ENCODE peak calls at places on chromosomes 3 and 15, in nine cellular contexts. L is GM06990, X is tibial nerve, A is foreskin fibroblast, Q is stomach, F is heart right ventricle, B is hepatocyte, M is MCF 10A, P is GM13976. K is an unnamed sample.

GRCh38 chr3:123661973-123662372 is 77.1 kb upstream of the HACD2 start:
- DNase-seq in L (no peak), X (no peak), A (no peak), Q (no peak), F (no peak), B (no peak), M (no peak), P (no peak), K (no peak)

GRCh38 chr3:73540969-73541740 is 83.6 kb downstream of the PDZRN3 start:
- DNase-seq in L (no peak), X (no peak), A (no peak), Q (no peak), F (no peak), B (no peak), M (peak), P (no peak), K (no peak)

GRCh38 chr3:126961191-126961790 is 21.6 kb upstream of the PLXNA1 start:
- DNase-seq in L (no peak), X (peak), A (peak), Q (no peak), F (peak), B (no peak), M (peak), P (peak), K (no peak)

GRCh38 chr3:122350814-122351418 is 25.9 kb downstream of the CSTA start:
- DNase-seq in L (no peak), X (no peak), A (peak), Q (no peak), F (no peak), B (no peak), M (peak), P (no peak), K (no peak)

GRCh38 chr15:65275728-65276126 is 11.0 kb downstream of the PARP16 start:
- DNase-seq in L (no peak), X (no peak), A (no peak), Q (no peak), F (no peak), B (peak), M (no peak), P (no peak), K (no peak)

GRCh38 chr15:78243076-78243475 is 8.7 kb upstream of the ACSBG1 start:
- DNase-seq in L (no peak), X (no peak), A (no peak), Q (no peak), F (no peak), B (no peak), M (no peak), P (no peak), K (no peak)

GRCh38 chr15:95259513-95259912 is 1028.2 kb downstream of the MCTP2 start:
- DNase-seq in L (no peak), X (peak), A (peak), Q (peak), F (peak), B (peak), M (peak), P (peak), K (peak)

GRCh38 chr15:96262497-96263268 is 67.8 kb upstream of the NR2F2 start:
- DNase-seq in L (no peak), X (no peak), A (no peak), Q (no peak), F (no peak), B (no peak), M (no peak), P (no peak), K (no peak)

GRCh38 chr3:75906555-75907112 is 121.3 kb upstream of the ZNF717 start:
- DNase-seq in L (no peak), X (no peak), A (peak), Q (no peak), F (no peak), B (peak), M (no peak), P (no peak), K (peak)

GRCh38 chr15:35243758-35244157 is 158.7 kb upstream of the NANOGP8 start:
- DNase-seq in L (no peak), X (no peak), A (no peak), Q (no peak), F (no peak), B (no peak), M (no peak), P (no peak), K (no peak)

GRCh38 chr3:108936924-108937689 is 16.6 kb downstream of the GUCA1C start:
- DNase-seq in L (no peak), X (no peak), A (no peak), Q (no peak), F (no peak), B (no peak), M (no peak), P (no peak), K (no peak)

GRCh38 chr3:10992017-10992945 is at the start of gene SLC6A1:
- DNase-seq in L (no peak), X (peak), A (no peak), Q (no peak), F (peak), B (peak), M (no peak), P (no peak), K (peak)

GRCh38 chr3:101074518-101074917 is 81.3 kb upstream of the ABI3BP start:
- DNase-seq in L (no peak), X (no peak), A (no peak), Q (no peak), F (no peak), B (no peak), M (no peak), P (no peak), K (no peak)

GRCh38 chr15:41990243-41990605 is 17.9 kb upstream of the EHD4 start:
- DNase-seq in L (no peak), X (no peak), A (no peak), Q (no peak), F (no peak), B (no peak), M (no peak), P (no peak), K (no peak)

GRCh38 chr15:64004582-64004981 is 41.7 kb downstream of the DAPK2 start:
- DNase-seq in L (no peak), X (peak), A (peak), Q (peak), F (no peak), B (peak), M (peak), P (no peak), K (no peak)

GRCh38 chr3:51978143-51978502 is 3.3 kb downstream of the ABHD14A start:
- DNase-seq in L (no peak), X (no peak), A (no peak), Q (no peak), F (no peak), B (no peak), M (no peak), P (no peak), K (no peak)

GRCh38 chr15:101207867-101208288 is 44.0 kb downstream of the CHSY1 start:
- DNase-seq in L (no peak), X (peak), A (peak), Q (peak), F (no peak), B (no peak), M (peak), P (no peak), K (no peak)

GRCh38 chr3:187946031-187946691 is 200.9 kb upstream of the BCL6 start:
- DNase-seq in L (no peak), X (no peak), A (peak), Q (no peak), F (no peak), B (peak), M (no peak), P (no peak), K (no peak)

GRCh38 chr3:48826451-48826850 is 21.2 kb downstream of the PRKAR2A start:
- DNase-seq in L (no peak), X (no peak), A (peak), Q (no peak), F (no peak), B (no peak), M (no peak), P (no peak), K (no peak)

GRCh38 chr3:181105636-181106035 is 116.1 kb upstream of the DNAJC19 start:
- DNase-seq in L (no peak), X (no peak), A (no peak), Q (no peak), F (no peak), B (no peak), M (no peak), P (no peak), K (no peak)

DNA sequence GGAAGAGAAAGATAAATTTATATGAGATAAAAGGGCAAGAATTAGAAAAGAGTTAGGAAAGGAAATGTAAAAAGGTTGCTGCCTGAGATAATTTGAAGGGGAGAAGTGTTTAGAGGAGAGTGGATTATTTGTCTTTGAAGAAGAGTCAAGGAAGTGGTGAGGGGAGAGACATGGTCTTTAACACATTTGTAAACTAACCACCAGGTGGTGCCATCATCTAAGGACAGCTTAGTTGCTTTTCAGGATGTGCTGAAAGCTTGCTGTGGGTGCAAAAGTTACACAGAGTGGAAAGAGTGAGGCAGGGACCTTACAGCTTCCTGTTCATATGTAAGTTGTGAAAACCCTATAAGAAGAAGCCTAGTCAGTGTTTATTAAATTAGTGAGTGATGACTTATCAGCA is 114.1 kb upstream of the DNAJC19 start:
- DNase-seq in L (no peak), X (no peak), A (no peak), Q (no peak), F (no peak), B (peak), M (peak), P (peak), K (peak)
- TF ChIP-seq CTCF in L (peak), X (no peak), A (no peak), Q (no peak), F (no peak), B (no peak), M (peak), P (peak), K (peak)

DNA sequence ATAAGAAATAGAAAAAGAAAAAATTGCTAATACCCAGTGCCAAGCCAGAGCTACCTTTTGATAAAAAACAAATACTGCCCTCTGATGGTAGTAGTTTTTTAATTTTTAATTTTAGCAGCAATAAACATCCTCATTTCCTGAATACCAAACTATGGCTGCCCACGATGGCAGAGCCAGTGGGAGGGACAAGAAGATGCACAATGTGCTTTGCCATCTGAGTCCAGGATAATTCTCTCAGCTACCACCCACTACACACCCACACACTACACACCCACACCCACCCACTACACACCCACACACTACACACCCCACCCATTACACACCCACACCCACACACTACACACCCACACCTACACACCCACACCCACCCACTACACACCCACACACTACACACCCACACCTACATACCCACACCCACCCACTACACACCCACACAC is 17.8 kb downstream of the CEP19 start:
- DNase-seq in L (no peak), X (no peak), A (no peak), Q (no peak), F (no peak), B (no peak), M (peak), P (peak), K (no peak)
- TF ChIP-seq CTCF in L (peak), X (no peak), A (no peak), Q (no peak), F (no peak), B (peak), M (no peak), P (no peak), K (no peak)

DNA sequence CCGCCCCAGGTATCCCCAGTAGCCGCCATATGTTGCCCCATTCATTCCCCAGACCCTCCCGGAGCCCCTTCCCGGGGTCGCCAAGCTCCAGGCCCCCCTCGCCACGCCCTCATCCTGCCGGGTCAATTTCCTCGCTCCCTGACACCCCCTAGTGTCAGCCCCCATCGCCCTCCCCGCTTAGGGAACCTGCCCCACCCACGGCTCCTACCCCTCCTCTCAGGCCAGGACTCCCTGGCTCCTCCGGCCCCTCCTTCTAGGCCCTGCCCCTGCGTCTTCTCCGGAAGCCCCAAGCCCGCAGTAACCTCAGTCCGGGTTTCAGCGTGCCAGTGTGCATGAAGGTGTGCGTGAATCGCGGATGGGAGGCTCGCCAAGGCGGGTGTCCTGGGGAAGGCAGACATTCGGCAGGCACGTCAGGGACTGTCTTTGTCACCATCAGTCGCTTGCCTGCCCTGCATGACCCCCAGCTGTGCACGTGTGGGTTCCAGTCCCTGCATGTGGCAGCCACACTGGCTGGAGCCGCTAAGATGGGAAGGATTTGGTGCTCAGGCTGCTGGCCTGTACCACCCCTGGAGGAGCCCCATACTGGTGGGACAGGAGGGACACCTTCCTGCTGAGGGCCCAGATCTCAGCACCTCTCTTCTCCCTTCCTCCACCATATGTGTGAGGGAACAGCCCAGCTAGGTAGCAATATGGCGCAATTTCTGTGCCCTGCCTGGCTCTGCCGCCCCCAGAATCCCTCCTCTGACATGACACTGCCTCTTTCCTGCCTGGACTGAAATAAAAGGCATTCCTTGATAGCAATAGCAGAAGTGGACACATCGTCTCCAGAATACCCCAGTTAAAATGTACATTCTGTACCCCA is 704 bp downstream of the DISP2 start:
- DNase-seq in L (no peak), X (no peak), A (no peak), Q (no peak), F (no peak), B (no peak), M (no peak), P (peak), K (no peak)
- TF ChIP-seq CTCF in L (peak), X (no peak), A (no peak), Q (no peak), F (peak), B (peak), M (no peak), P (peak), K (no peak)

DNA sequence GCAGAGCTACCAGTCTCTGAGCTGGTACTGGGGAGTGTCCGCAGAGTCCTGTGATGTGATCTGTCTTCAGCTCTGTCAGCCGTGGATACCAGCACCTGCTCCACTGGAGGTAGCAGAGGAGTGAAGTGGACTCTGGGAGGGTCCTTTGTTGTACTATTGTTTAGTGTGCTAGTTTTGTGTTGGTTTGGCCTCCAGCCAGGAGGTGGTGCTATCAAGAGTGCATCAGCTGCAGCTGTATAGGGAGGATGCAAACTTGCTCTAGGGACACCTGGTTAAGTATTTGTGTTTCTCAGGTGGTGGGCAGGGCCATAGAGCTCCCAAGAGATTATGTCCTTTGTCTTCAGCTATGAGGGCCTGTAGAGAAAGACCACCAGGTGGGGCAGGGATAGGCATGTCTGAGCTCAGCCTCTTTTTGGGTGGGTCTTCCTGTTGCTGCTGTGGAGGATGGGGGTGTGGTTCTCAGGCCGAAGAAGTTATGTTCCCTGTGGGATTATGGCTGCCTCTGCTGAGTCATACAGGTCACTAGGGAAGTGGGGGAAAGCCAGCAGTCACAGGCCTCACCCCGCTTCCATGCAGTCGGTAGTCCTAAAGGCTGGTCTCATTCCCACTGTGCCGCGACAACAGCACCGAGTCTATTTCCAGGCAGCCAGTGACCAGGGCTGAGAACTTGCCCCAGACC is 443.2 kb upstream of the TBL1XR1 start:
- DNase-seq in L (no peak), X (no peak), A (no peak), Q (no peak), F (no peak), B (no peak), M (peak), P (no peak), K (no peak)
- TF ChIP-seq CTCF in L (no peak), X (no peak), A (no peak), Q (no peak), F (no peak), B (no peak), M (no peak), P (no peak), K (no peak)

GRCh38 chr3:3802021-3802420 is 2.8 kb downstream of the LRRN1 start:
- DNase-seq in L (no peak), X (no peak), A (no peak), Q (no peak), F (no peak), B (peak), M (no peak), P (no peak), K (peak)

GRCh38 chr3:3801510-3801841 is 2.2 kb downstream of the LRRN1 start:
- DNase-seq in L (no peak), X (no peak), A (no peak), Q (no peak), F (no peak), B (no peak), M (no peak), P (no peak), K (no peak)

GRCh38 chr3:3806092-3806491 is 6.9 kb downstream of the LRRN1 start:
- DNase-seq in L (no peak), X (no peak), A (no peak), Q (no peak), F (no peak), B (no peak), M (no peak), P (no peak), K (no peak)

GRCh38 chr3:3800685-3801509 is 1.7 kb downstream of the LRRN1 start:
- DNase-seq in L (no peak), X (no peak), A (no peak), Q (peak), F (peak), B (peak), M (no peak), P (peak), K (peak)

GRCh38 chr3:3806856-3807255 is 7.6 kb downstream of the LRRN1 start:
- DNase-seq in L (no peak), X (no peak), A (no peak), Q (no peak), F (no peak), B (no peak), M (no peak), P (no peak), K (no peak)
- TF ChIP-seq CTCF in L (no peak), X (no peak), A (no peak), Q (no peak), F (no peak), B (no peak), M (no peak), P (no peak), K (no peak)

GRCh38 chr3:190017575-190018288 is 103.0 kb downstream of the P3H2 start:
- DNase-seq in L (peak), X (no peak), A (peak), Q (peak), F (no peak), B (peak), M (peak), P (no peak), K (no peak)

GRCh38 chr3:190016966-190017365 is 103.7 kb downstream of the P3H2 start:
- DNase-seq in L (no peak), X (no peak), A (no peak), Q (no peak), F (no peak), B (no peak), M (no peak), P (no peak), K (no peak)

GRCh38 chr3:190019020-190019419 is 101.7 kb downstream of the P3H2 start:
- DNase-seq in L (no peak), X (no peak), A (no peak), Q (no peak), F (no peak), B (no peak), M (no peak), P (no peak), K (no peak)

GRCh38 chr3:190018460-190018859 is 102.2 kb downstream of the P3H2 start:
- DNase-seq in L (no peak), X (no peak), A (no peak), Q (no peak), F (no peak), B (no peak), M (no peak), P (no peak), K (no peak)

DNA sequence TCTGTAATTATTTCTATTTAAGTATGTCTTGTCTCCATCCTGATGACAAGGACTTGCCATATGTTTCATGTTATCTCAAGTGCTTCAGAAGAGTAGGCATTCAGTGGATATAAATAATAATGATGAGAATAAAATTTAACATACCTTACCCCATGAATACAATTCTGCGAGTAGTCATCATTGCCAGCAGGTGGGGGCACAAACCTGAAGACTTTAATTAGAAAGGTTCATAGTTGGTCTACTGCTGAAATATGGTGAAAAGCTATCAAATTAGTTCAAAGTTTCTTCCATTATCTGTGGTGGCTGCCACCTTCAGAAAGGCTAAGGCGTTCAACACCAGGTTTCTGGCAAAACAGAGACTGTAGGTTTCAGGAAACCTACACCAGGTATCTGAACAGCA is 100.9 kb downstream of the P3H2 start:
- DNase-seq in L (no peak), X (no peak), A (no peak), Q (no peak), F (no peak), B (no peak), M (peak), P (no peak), K (no peak)
- TF ChIP-seq CTCF in L (no peak), X (no peak), A (no peak), Q (no peak), F (no peak), B (no peak), M (no peak), P (no peak), K (no peak)

DNA sequence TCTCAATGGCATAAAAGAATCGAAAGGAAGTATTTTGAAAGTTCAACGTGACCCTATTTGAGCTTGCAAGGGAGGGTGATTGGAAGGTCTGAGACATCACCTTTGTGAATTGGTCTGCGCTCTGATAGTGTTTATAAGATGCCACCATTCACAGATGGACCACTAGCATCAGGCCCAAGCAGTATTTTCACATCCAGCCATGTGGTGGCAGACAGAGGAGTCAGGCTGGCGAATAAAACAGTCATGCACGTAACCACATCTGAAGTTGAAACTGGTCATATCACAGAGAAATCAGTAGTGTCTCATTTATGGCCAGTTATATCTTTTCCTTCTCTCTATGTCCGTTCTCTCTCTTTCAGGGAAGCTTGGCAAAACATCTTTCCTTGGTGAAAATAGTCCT is 170.1 kb upstream of the ONECUT1 start:
- DNase-seq in L (no peak), X (no peak), A (no peak), Q (no peak), F (no peak), B (no peak), M (no peak), P (no peak), K (no peak)
- TF ChIP-seq CTCF in L (no peak), X (no peak), A (no peak), Q (no peak), F (no peak), B (no peak), M (no peak), P (no peak), K (no peak)